ENCODE peak calls at places on chromosomes 3 and 15, in five cellular contexts. W is activated CD8-positive, alpha-beta T cell treated with anti-CD3 and anti-CD28 coated beads for 36 hours; I is hypothalamus; C is tibial nerve; F is NCI-H2081. Q is an unnamed sample.

GRCh38 chr15:90789496-90789895 is 72.3 kb downstream of the BLM start:
- DNase-seq in W (no peak), C (no peak), I (no peak), F (no peak), Q (no peak)

GRCh38 chr15:68553994-68554715 is 24.6 kb upstream of the CORO2B start:
- DNase-seq in I (no peak), W (peak; percentile 82), F (peak; percentile 66), C (peak; percentile 58), Q (peak; percentile 13)

GRCh38 chr3:2661078-2661477 is 449.1 kb downstream of the IL5RA start:
- DNase-seq in I (no peak), F (no peak), W (no peak), C (no peak), Q (no peak)

GRCh38 chr15:68421798-68422402 is 10.1 kb downstream of the ITGA11 start:
- DNase-seq in W (no peak), F (no peak), I (no peak), C (no peak), Q (no peak)

GRCh38 chr3:53222183-53222901 is 33.5 kb downstream of the TKT start:
- DNase-seq in W (no peak), C (no peak), I (no peak), F (no peak), Q (no peak)

GRCh38 chr3:23746473-23746872 is 59.3 kb upstream of the UBE2E1 start:
- DNase-seq in C (no peak), I (no peak), W (no peak), F (no peak), Q (no peak)

GRCh38 chr15:80467311-80467714 is 63.1 kb downstream of the ARNT2 start:
- DNase-seq in I (no peak), W (no peak), F (no peak), C (no peak), Q (no peak)

GRCh38 chr3:57227204-57227929 is at the start of gene APPL1:
- DNase-seq in F (peak; percentile 88), I (peak; percentile 77), W (peak; percentile 89), C (peak; percentile 83), Q (peak; percentile 66)

GRCh38 chr3:47098910-47099309 is 65.0 kb downstream of the SETD2 start:
- DNase-seq in F (no peak), W (no peak), C (no peak), I (no peak), Q (no peak)

GRCh38 chr3:123075359-123075758 is 8.5 kb downstream of the PDIA5 start:
- DNase-seq in C (no peak), W (no peak), I (no peak), F (no peak), Q (no peak)

GRCh38 chr15:41917767-41918430 is 24.0 kb upstream of the SPTBN5 start:
- DNase-seq in F (no peak), W (no peak), C (no peak), I (no peak), Q (no peak)

GRCh38 chr3:98782826-98783500 is 19.8 kb downstream of the ST3GAL6 start:
- DNase-seq in C (no peak), I (no peak), W (no peak), F (no peak), Q (no peak)

GRCh38 chr3:133464573-133464972 is 64.7 kb downstream of the BFSP2 start:
- DNase-seq in I (no peak), W (peak; percentile 34), F (peak; percentile 43), C (no peak), Q (no peak)

GRCh38 chr3:132038198-132038825 is 3.5 kb upstream of the CPNE4 start:
- DNase-seq in F (peak; percentile 75), I (no peak), W (no peak), C (no peak), Q (peak; percentile 41)

GRCh38 chr3:14416453-14416852 is 14.0 kb downstream of the SLC6A6 start:
- DNase-seq in I (no peak), W (no peak), C (no peak), F (no peak), Q (no peak)

GRCh38 chr3:171770689-171771620 is 39.3 kb downstream of the PLD1 start:
- DNase-seq in I (no peak), F (no peak), C (no peak), W (no peak), Q (peak; percentile 59)

GRCh38 chr3:173037840-173038483 is 103.1 kb downstream of the SPATA16 start:
- DNase-seq in W (no peak), I (no peak), F (no peak), C (no peak), Q (peak; percentile 33)

GRCh38 chr3:23781871-23782270 is 23.9 kb upstream of the UBE2E1 start:
- DNase-seq in C (no peak), F (no peak), W (no peak), I (no peak), Q (no peak)

GRCh38 chr15:60507596-60508424 is 28.9 kb upstream of the ICE2 start:
- DNase-seq in I (no peak), F (peak; percentile 56), C (no peak), W (peak; percentile 69), Q (peak; percentile 2)

GRCh38 chr15:79973445-79974180 is 2.6 kb upstream of the BCL2A1 start:
- DNase-seq in I (no peak), C (no peak), F (no peak), W (peak; percentile 66), Q (no peak)

GRCh38 chr15:76636059-76636458 is 269.1 kb downstream of the SCAPER start:
- DNase-seq in I (no peak), F (no peak), C (no peak), W (no peak), Q (no peak)

GRCh38 chr15:75107905-75108838 is 84.8 kb downstream of the PPCDC start:
- DNase-seq in W (peak; percentile 92), C (no peak), I (no peak), F (no peak), Q (no peak)

GRCh38 chr3:24042174-24042878 is 97.2 kb downstream of the NR1D2 start:
- DNase-seq in F (no peak), I (no peak), W (no peak), C (no peak), Q (no peak)